ENCODE peak calls at places on chromosome 6, in six cellular contexts. S is activated CD8-positive, alpha-beta memory T cell treated with anti-CD3 and anti-CD28 coated beads, Interleukin-2, amount 10 ng/mL, durations not matched to agents 7 days and 5 days; K is CD4-positive, CD25-positive, alpha-beta regulatory T cell; G is activated T-helper 17 cell treated with anti-CD3 and anti-CD28 coated beads, Interleukin-2, amount 50 U/mL, for 72 hours; E is heart right ventricle; L is gastroesophageal sphincter. B is an unnamed sample.

GRCh38 chr6:4677751-4678065 is 98.5 kb upstream of the CDYL start:
- ATAC-seq in S (no peak), K (no peak), G (no peak), E (no peak), L (no peak), B (no peak)

GRCh38 chr6:68052234-68052633 is 582.8 kb upstream of the ADGRB3 start:
- ATAC-seq in S (no peak), K (no peak), G (no peak), E (no peak), L (no peak), B (no peak)

GRCh38 chr6:122563364-122564052 is 46.7 kb upstream of the PKIB start:
- ATAC-seq in S (no peak), K (no peak), G (no peak), E (no peak), L (no peak), B (no peak)

GRCh38 chr6:24761193-24761835 is 13.4 kb upstream of the GMNN start:
- ATAC-seq in S (peak; percentile 30), K (no peak), G (peak; percentile 52), E (no peak), L (no peak), B (peak; percentile 24)

GRCh38 chr6:139920027-139920851 is 545.8 kb upstream of the CITED2 start:
- ATAC-seq in S (no peak), K (no peak), G (no peak), E (no peak), L (no peak), B (no peak)

GRCh38 chr6:90068264-90068663 is 174.0 kb downstream of the GJA10 start:
- ATAC-seq in S (no peak), K (no peak), G (peak; percentile 89), E (peak; percentile 81), L (no peak), B (peak; percentile 66)

GRCh38 chr6:87092435-87092834 is 2.5 kb downstream of the CGA start:
- ATAC-seq in S (no peak), K (no peak), G (no peak), E (no peak), L (no peak), B (no peak)

GRCh38 chr6:30493643-30494250 is 4.4 kb downstream of the HLA-E start:
- ATAC-seq in S (no peak), K (no peak), G (no peak), E (no peak), L (no peak), B (no peak)

GRCh38 chr6:21846541-21847451 is 253.2 kb downstream of the SOX4 start:
- ATAC-seq in S (no peak), K (no peak), G (no peak), E (peak; percentile 82), L (no peak), B (no peak)

GRCh38 chr6:26340066-26340465 is 24.9 kb upstream of the BTN3A2 start:
- ATAC-seq in S (no peak), K (no peak), G (no peak), E (no peak), L (no peak), B (no peak)

GRCh38 chr6:5034736-5035135 is 30.9 kb upstream of the RPP40 start:
- ATAC-seq in S (no peak), K (no peak), G (no peak), E (no peak), L (no peak), B (no peak)

GRCh38 chr6:168349718-168350117 is 30.1 kb upstream of the DACT2 start:
- ATAC-seq in S (no peak), K (no peak), G (peak; percentile 79), E (no peak), L (no peak), B (no peak)

GRCh38 chr6:137342607-137343186 is 123.5 kb upstream of the IFNGR1 start:
- ATAC-seq in S (peak; percentile 47), K (no peak), G (peak; percentile 46), E (no peak), L (no peak), B (no peak)

GRCh38 chr6:3571206-3571815 is 114.5 kb upstream of the SLC22A23 start:
- ATAC-seq in S (no peak), K (no peak), G (no peak), E (no peak), L (no peak), B (no peak)

GRCh38 chr6:3383525-3383924 is 73.3 kb downstream of the SLC22A23 start:
- ATAC-seq in S (no peak), K (no peak), G (no peak), E (no peak), L (no peak), B (peak; percentile 78)

B was measured in stimulated activated memory B cell treated with anti-CD40 and anti-IgM and Interleukin-4, amounts not matched to agents 10 μg/mL and 1 μg/mL and 100 μg/mL, for 72 hours.